ENCODE peak calls at places on chromosomes 1 and 21, in six cellular contexts. One of them, this sample, is unnamed.

GRCh38 chr1:94543003-94543402 is 1.4 kb upstream of the F3 start:
- DNase-seq in psoas muscle: no peak
- DNase-seq in effector CD4-positive, alpha-beta T cell: no peak
- DNase-seq in WTC11: no peak
- DNase-seq in activated CD4-positive, alpha-beta T cell treated with anti-CD3 and anti-CD28 coated beads for 48 hours: no peak
- DNase-seq in amygdala: no peak
- DNase-seq in this sample: no peak

GRCh38 chr1:171344473-171344820 is 30.5 kb downstream of the FMO4 start:
- DNase-seq in psoas muscle: no peak
- DNase-seq in effector CD4-positive, alpha-beta T cell: no peak
- DNase-seq in WTC11: no peak
- DNase-seq in activated CD4-positive, alpha-beta T cell treated with anti-CD3 and anti-CD28 coated beads for 48 hours: no peak
- DNase-seq in amygdala: no peak
- DNase-seq in this sample: no peak

GRCh38 chr1:42735056-42735455 is 5.0 kb downstream of the CLDN19 start:
- DNase-seq in psoas muscle: no peak
- DNase-seq in effector CD4-positive, alpha-beta T cell: no peak
- DNase-seq in WTC11: no peak
- DNase-seq in activated CD4-positive, alpha-beta T cell treated with anti-CD3 and anti-CD28 coated beads for 48 hours: no peak
- DNase-seq in amygdala: no peak
- DNase-seq in this sample: no peak

GRCh38 chr1:94122201-94122970 is 1.4 kb upstream of the ABCA4 start:
- DNase-seq in psoas muscle: no peak
- DNase-seq in effector CD4-positive, alpha-beta T cell: no peak
- DNase-seq in WTC11: no peak
- DNase-seq in activated CD4-positive, alpha-beta T cell treated with anti-CD3 and anti-CD28 coated beads for 48 hours: no peak
- DNase-seq in amygdala: no peak
- DNase-seq in this sample: peak

GRCh38 chr1:95435611-95436010 is 201.6 kb downstream of the RWDD3 start:
- DNase-seq in psoas muscle: no peak
- DNase-seq in effector CD4-positive, alpha-beta T cell: no peak
- DNase-seq in WTC11: no peak
- DNase-seq in activated CD4-positive, alpha-beta T cell treated with anti-CD3 and anti-CD28 coated beads for 48 hours: no peak
- DNase-seq in amygdala: no peak
- DNase-seq in this sample: no peak

GRCh38 chr1:29864431-29865022 is 628.2 kb downstream of the PTPRU start:
- DNase-seq in psoas muscle: no peak
- DNase-seq in effector CD4-positive, alpha-beta T cell: no peak
- DNase-seq in WTC11: no peak
- DNase-seq in activated CD4-positive, alpha-beta T cell treated with anti-CD3 and anti-CD28 coated beads for 48 hours: no peak
- DNase-seq in amygdala: no peak
- DNase-seq in this sample: no peak

GRCh38 chr21:27365394-27365793 is 398.5 kb upstream of the ADAMTS5 start:
- DNase-seq in psoas muscle: no peak
- DNase-seq in effector CD4-positive, alpha-beta T cell: no peak
- DNase-seq in WTC11: no peak
- DNase-seq in activated CD4-positive, alpha-beta T cell treated with anti-CD3 and anti-CD28 coated beads for 48 hours: no peak
- DNase-seq in amygdala: no peak
- DNase-seq in this sample: no peak

GRCh38 chr1:213988639-213989070 is 882 bp downstream of the PROX1 start:
- DNase-seq in psoas muscle: no peak
- DNase-seq in effector CD4-positive, alpha-beta T cell: no peak
- DNase-seq in WTC11: no peak
- DNase-seq in activated CD4-positive, alpha-beta T cell treated with anti-CD3 and anti-CD28 coated beads for 48 hours: no peak
- DNase-seq in amygdala: no peak
- DNase-seq in this sample: peak

GRCh38 chr21:26506951-26507350 is 66.1 kb downstream of the CYYR1 start:
- DNase-seq in psoas muscle: no peak
- DNase-seq in effector CD4-positive, alpha-beta T cell: no peak
- DNase-seq in WTC11: no peak
- DNase-seq in activated CD4-positive, alpha-beta T cell treated with anti-CD3 and anti-CD28 coated beads for 48 hours: no peak
- DNase-seq in amygdala: no peak
- DNase-seq in this sample: no peak

GRCh38 chr1:35264861-35265260 is 3.6 kb upstream of the ZMYM4 start:
- DNase-seq in psoas muscle: no peak
- DNase-seq in effector CD4-positive, alpha-beta T cell: no peak
- DNase-seq in WTC11: no peak
- DNase-seq in activated CD4-positive, alpha-beta T cell treated with anti-CD3 and anti-CD28 coated beads for 48 hours: no peak
- DNase-seq in amygdala: no peak
- DNase-seq in this sample: no peak

GRCh38 chr1:247375747-247376146 is 40.2 kb upstream of the NLRP3 start:
- DNase-seq in psoas muscle: no peak
- DNase-seq in effector CD4-positive, alpha-beta T cell: no peak
- DNase-seq in WTC11: peak
- DNase-seq in activated CD4-positive, alpha-beta T cell treated with anti-CD3 and anti-CD28 coated beads for 48 hours: no peak
- DNase-seq in amygdala: no peak
- DNase-seq in this sample: no peak

GRCh38 chr1:205670143-205670431 is 10.2 kb downstream of the SLC45A3 start:
- DNase-seq in psoas muscle: no peak
- DNase-seq in effector CD4-positive, alpha-beta T cell: no peak
- DNase-seq in WTC11: no peak
- DNase-seq in activated CD4-positive, alpha-beta T cell treated with anti-CD3 and anti-CD28 coated beads for 48 hours: no peak
- DNase-seq in amygdala: peak
- DNase-seq in this sample: no peak

GRCh38 chr1:226287587-226287986 is 21.4 kb downstream of the LIN9 start:
- DNase-seq in psoas muscle: no peak
- DNase-seq in effector CD4-positive, alpha-beta T cell: no peak
- DNase-seq in WTC11: no peak
- DNase-seq in activated CD4-positive, alpha-beta T cell treated with anti-CD3 and anti-CD28 coated beads for 48 hours: no peak
- DNase-seq in amygdala: no peak
- DNase-seq in this sample: no peak

GRCh38 chr1:40477680-40478057 is 579 bp downstream of the ZFP69 start:
- DNase-seq in psoas muscle: no peak
- DNase-seq in effector CD4-positive, alpha-beta T cell: no peak
- DNase-seq in WTC11: no peak
- DNase-seq in activated CD4-positive, alpha-beta T cell treated with anti-CD3 and anti-CD28 coated beads for 48 hours: peak
- DNase-seq in amygdala: no peak
- DNase-seq in this sample: no peak

GRCh38 chr21:33259428-33259827 is 6.7 kb upstream of the IL10RB start:
- DNase-seq in psoas muscle: no peak
- DNase-seq in effector CD4-positive, alpha-beta T cell: no peak
- DNase-seq in WTC11: no peak
- DNase-seq in activated CD4-positive, alpha-beta T cell treated with anti-CD3 and anti-CD28 coated beads for 48 hours: no peak
- DNase-seq in amygdala: no peak
- DNase-seq in this sample: no peak

GRCh38 chr1:43531453-43531905 is 796 bp downstream of the PTPRF start:
- DNase-seq in psoas muscle: peak
- DNase-seq in effector CD4-positive, alpha-beta T cell: no peak
- DNase-seq in WTC11: peak
- DNase-seq in activated CD4-positive, alpha-beta T cell treated with anti-CD3 and anti-CD28 coated beads for 48 hours: no peak
- DNase-seq in amygdala: no peak
- DNase-seq in this sample: peak

GRCh38 chr1:226108935-226109828 is 46.7 kb downstream of the H3-3A start:
- DNase-seq in psoas muscle: peak
- DNase-seq in effector CD4-positive, alpha-beta T cell: no peak
- DNase-seq in WTC11: no peak
- DNase-seq in activated CD4-positive, alpha-beta T cell treated with anti-CD3 and anti-CD28 coated beads for 48 hours: no peak
- DNase-seq in amygdala: no peak
- DNase-seq in this sample: no peak

GRCh38 chr21:39645331-39645730 is 32.6 kb downstream of the B3GALT5 start:
- DNase-seq in psoas muscle: no peak
- DNase-seq in effector CD4-positive, alpha-beta T cell: no peak
- DNase-seq in WTC11: no peak
- DNase-seq in activated CD4-positive, alpha-beta T cell treated with anti-CD3 and anti-CD28 coated beads for 48 hours: no peak
- DNase-seq in amygdala: no peak
- DNase-seq in this sample: peak